ENCODE peak calls at places on chromosomes 1 and 21, in four cellular contexts. D, B, O and M are unnamed samples.

GRCh38 chr1:227961651-227962050 is 13.9 kb upstream of the WNT9A start:
- DNase-seq in O (no peak), B (peak; percentile 26), D (no peak), M (peak; percentile 5)

GRCh38 chr1:85579619-85580018 is 942 bp upstream of the CCN1 start:
- DNase-seq in B (no peak), D (no peak), O (no peak), M (no peak)

GRCh38 chr1:113095790-113096455 is 22.9 kb downstream of the LRIG2 start:
- DNase-seq in B (no peak), O (no peak), D (no peak), M (no peak)

GRCh38 chr1:35577071-35577998 is 4.2 kb downstream of the TFAP2E start:
- DNase-seq in D (no peak), O (peak; percentile 83), B (no peak), M (peak; percentile 91)

GRCh38 chr1:158496379-158496778 is 24.4 kb downstream of the OR10R2 start:
- DNase-seq in O (no peak), B (no peak), D (peak; percentile 19), M (peak; percentile 91)

GRCh38 chr1:46246548-46247432 is 773 bp upstream of the RAD54L start:
- DNase-seq in D (peak; percentile 74), B (no peak), O (peak; percentile 89), M (peak; percentile 51)

GRCh38 chr1:208172389-208173140 is 71.6 kb downstream of the PLXNA2 start:
- DNase-seq in D (no peak), O (no peak), B (no peak), M (no peak)

GRCh38 chr21:38140192-38140905 is 116.4 kb upstream of the KCNJ15 start:
- DNase-seq in B (peak; percentile 61), D (peak; percentile 42), O (no peak), M (no peak)

GRCh38 chr1:150881331-150882070 is 5.1 kb upstream of the ARNT start:
- DNase-seq in O (no peak), D (no peak), B (no peak), M (no peak)

GRCh38 chr1:77473690-77474089 is 191.9 kb downstream of the AK5 start:
- DNase-seq in O (no peak), B (no peak), D (no peak), M (no peak)

GRCh38 chr1:186194107-186194756 is 180.8 kb downstream of the TPR start:
- DNase-seq in O (peak; percentile 47), D (no peak), B (no peak), M (no peak)

GRCh38 chr1:27617420-27617819 is 13.5 kb upstream of the AHDC1 start:
- DNase-seq in D (no peak), O (no peak), B (no peak), M (no peak)

GRCh38 chr1:227192163-227192562 is 126.1 kb downstream of the CDC42BPA start:
- DNase-seq in O (no peak), D (peak; percentile 17), B (peak; percentile 29), M (peak; percentile 49)

GRCh38 chr1:108893141-108893530 is 16.4 kb downstream of the GPSM2 start:
- DNase-seq in D (no peak), O (no peak), B (no peak), M (no peak)

GRCh38 chr1:35202048-35202719 is 9.2 kb upstream of the SFPQ start:
- DNase-seq in O (no peak), B (peak; percentile 74), D (peak; percentile 86), M (peak; percentile 92)

GRCh38 chr1:105337427-105337826 is 1587.7 kb downstream of the AMY1C start:
- DNase-seq in O (no peak), B (no peak), D (no peak), M (no peak)

GRCh38 chr1:176539018-176539417 is 76.0 kb downstream of the PAPPA2 start:
- DNase-seq in B (no peak), D (no peak), O (no peak), M (no peak)

GRCh38 chr1:84379781-84380180 is 18.5 kb upstream of the DNASE2B start:
- DNase-seq in B (no peak), O (no peak), D (no peak), M (no peak)

GRCh38 chr21:42569732-42570301 is 56.2 kb downstream of the SLC37A1 start:
- DNase-seq in O (no peak), D (no peak), B (no peak), M (no peak)

GRCh38 chr1:184965889-184966860 is 8.1 kb downstream of the NIBAN1 start:
- DNase-seq in D (no peak), O (no peak), B (no peak), M (no peak)

GRCh38 chr1:3923378-3924185 is 23.5 kb upstream of the C1orf174 start:
- DNase-seq in O (no peak), D (no peak), B (no peak), M (no peak)

GRCh38 chr1:10866314-10867091 is 70.1 kb upstream of the CASZ1 start:
- DNase-seq in D (peak; percentile 63), B (no peak), O (no peak), M (no peak)

GRCh38 chr1:37159102-37159501 is 124.8 kb upstream of the GRIK3 start:
- DNase-seq in O (no peak), D (no peak), B (no peak), M (no peak)

GRCh38 chr1:172356620-172357019 is 63.9 kb upstream of the C1orf105 start:
- DNase-seq in B (no peak), D (peak; percentile 76), O (no peak), M (no peak)

GRCh38 chr1:20505488-20505887 is 2.5 kb downstream of the MUL1 start:
- DNase-seq in O (no peak), B (no peak), D (no peak), M (no peak)

GRCh38 chr1:117466761-117467160 is 99.5 kb downstream of the MAN1A2 start:
- DNase-seq in D (no peak), O (no peak), B (no peak), M (no peak)

GRCh38 chr1:12528021-12528852 is 89.8 kb downstream of the DHRS3 start:
- DNase-seq in B (peak; percentile 92), D (peak; percentile 84), O (no peak), M (no peak)

GRCh38 chr1:34686531-34686930 is 68.3 kb upstream of the GJB5 start:
- DNase-seq in O (no peak), B (peak; percentile 76), D (no peak), M (no peak)

GRCh38 chr1:183567584-183567983 is 22.7 kb downstream of the NCF2 start:
- DNase-seq in D (no peak), B (peak; percentile 71), O (peak; percentile 39), M (peak; percentile 21)

GRCh38 chr1:44408181-44409018 is 3.3 kb downstream of the RNF220 start:
- DNase-seq in O (peak; percentile 27), D (peak; percentile 17), B (no peak), M (no peak)

GRCh38 chr1:44407430-44408180 is 2.5 kb downstream of the RNF220 start:
- DNase-seq in B (no peak), O (peak; percentile 22), D (peak; percentile 45), M (no peak)

GRCh38 chr1:44405041-44405803 is at the start of gene RNF220:
- DNase-seq in O (peak; percentile 49), B (peak; percentile 45), D (peak; percentile 85), M (peak; percentile 9)

GRCh38 chr1:44405804-44406743 is 1.0 kb downstream of the RNF220 start:
- DNase-seq in O (peak; percentile 42), B (no peak), D (peak; percentile 20), M (no peak)

DNA sequence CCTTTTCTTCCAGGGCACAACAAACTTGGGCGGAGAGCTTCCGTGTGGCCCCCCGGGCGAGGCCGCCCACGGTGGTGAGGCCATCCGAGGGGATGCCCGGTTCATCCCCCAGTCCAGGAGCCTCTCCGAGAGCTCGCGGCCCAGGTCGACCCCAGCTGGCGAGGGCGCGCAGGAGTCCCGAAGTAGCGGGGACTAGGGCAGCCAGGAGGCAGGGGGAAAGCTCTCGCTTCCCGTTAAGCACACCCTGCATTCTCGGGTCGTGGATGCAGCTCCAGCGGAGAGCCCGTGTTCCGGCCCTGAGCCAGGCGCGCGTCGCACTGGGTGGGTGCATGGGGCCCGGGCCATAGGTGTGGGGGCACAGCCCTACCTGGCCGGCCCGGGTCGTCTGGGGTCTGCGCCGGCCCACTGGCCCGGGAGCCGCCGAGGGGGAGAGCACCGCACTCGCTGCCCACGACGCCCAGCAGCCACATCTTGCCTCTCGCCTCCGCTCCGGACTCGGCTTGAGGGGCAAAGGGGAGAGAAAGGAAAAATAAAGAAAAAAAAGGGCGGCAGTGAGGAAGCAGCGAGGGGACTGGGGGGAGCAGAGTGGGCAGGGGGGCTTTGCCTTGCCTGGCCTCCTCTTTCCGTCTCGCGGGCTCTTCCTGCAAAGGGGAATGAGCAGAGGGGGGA is 1.8 kb downstream of the RNF220 start:
- DNase-seq in D (peak; percentile 15), O (peak; percentile 25), B (no peak), M (no peak)
- H3K4me3 ChIP-seq in D (no peak overlapping the region), O (peak overlapping the region; percentile 49), B (no peak overlapping the region), M (no peak overlapping the region)

DNA sequence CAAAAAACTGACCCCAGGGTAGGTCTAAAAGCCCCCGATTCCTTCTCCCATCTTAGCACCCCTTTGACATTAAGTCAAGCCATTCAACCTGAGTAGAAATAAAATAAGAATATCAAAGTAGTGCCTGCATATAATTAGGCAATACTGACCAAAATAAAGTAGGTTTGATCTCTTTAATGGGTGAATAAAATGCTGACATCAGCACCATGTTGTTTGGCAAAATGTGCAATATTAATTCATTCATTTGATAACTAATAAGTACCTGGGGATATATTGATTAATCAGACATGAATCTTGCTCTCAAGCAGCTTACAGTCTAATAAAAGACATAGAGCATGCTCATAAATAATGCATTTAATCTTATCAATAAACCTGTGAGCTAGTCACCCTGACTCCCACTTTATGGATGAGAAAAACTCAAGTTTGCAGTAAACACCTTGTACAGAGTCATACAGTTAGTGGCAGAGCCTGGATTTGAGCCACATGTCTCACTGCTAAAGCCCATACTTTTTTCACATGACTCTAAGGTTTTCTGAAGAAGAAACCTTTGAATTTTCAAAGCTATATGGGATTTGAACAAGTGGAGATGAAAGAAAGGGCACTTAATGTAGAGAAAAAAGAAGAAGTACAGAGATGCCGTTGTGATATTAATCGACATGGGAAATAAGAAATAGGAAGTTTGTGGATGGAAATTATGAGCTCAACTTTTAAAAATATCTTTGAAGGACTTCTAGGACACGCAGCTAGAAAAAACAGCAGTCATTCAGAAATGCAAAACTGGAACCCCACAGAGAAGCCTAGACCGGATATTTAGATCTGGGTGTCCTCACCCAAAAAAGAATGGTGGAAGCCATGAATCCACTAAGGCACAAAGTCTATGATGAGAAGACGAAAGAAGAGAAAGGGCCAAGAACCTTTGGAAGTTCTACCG is 183.9 kb downstream of the TOMM20 start:
- DNase-seq in B (no peak), D (no peak), O (no peak), M (no peak)
- H3K4me3 ChIP-seq in B (no peak overlapping the region), D (no peak overlapping the region), O (no peak overlapping the region), M (no peak overlapping the region)

DNA sequence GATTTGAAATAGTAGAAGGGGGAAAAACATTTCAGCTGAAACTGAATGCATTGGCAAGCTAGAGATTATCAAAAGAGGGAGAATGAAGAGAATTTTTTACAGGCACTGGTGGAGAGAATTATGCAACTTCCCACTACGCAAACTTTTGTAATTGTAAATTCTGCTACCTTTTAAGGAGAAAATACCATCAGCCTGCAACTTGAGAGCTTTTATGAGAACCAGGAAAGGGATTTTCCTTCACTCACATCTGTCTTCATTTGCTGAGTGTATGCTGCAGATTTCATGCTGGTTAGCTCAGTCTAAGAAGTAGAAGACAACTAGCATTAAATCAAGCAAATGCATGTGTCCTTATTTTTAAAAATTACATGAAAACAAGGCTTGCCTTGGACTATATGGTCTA is 43.7 kb downstream of the ADAMTS1 start:
- DNase-seq in D (peak; percentile 47), B (no peak), O (no peak), M (no peak)
- H3K4me3 ChIP-seq in D (no peak overlapping the region), B (no peak overlapping the region), O (no peak overlapping the region), M (no peak overlapping the region)

GRCh38 chr1:209594440-209594839 is 10.9 kb downstream of the CAMK1G start:
- DNase-seq in D (no peak), O (no peak), B (no peak), M (no peak)
- H3K4me3 ChIP-seq in D (no peak overlapping the region), O (no peak overlapping the region), B (no peak overlapping the region), M (no peak overlapping the region)